ENCODE peak calls at places on chromosomes 3 and 15, in nine cellular contexts. Z, G, I, W, P, M, R, E and O are unnamed samples.

GRCh38 chr3:50155491-50155878 is 361 bp downstream of the SEMA3F start:
- DNase-seq in Z (no peak), G (no peak), I (no peak), W (no peak), P (no peak), M (no peak), R (no peak), E (no peak), O (no peak)

GRCh38 chr3:88150371-88150770 is 612 bp downstream of the C3orf38 start:
- DNase-seq in Z (no peak), G (no peak), I (peak), W (no peak), P (no peak), M (peak), R (no peak), E (no peak), O (no peak)

GRCh38 chr3:12227833-12228232 is 61.0 kb upstream of the PPARG start:
- DNase-seq in Z (no peak), G (no peak), I (no peak), W (no peak), P (no peak), M (no peak), R (no peak), E (no peak), O (no peak)

GRCh38 chr15:57680021-57680420 is 26.5 kb upstream of the POLR2M start:
- DNase-seq in Z (no peak), G (no peak), I (no peak), W (no peak), P (no peak), M (no peak), R (no peak), E (no peak), O (no peak)

GRCh38 chr3:157077565-157077991 is 82.4 kb downstream of the CCNL1 start:
- DNase-seq in Z (no peak), G (no peak), I (no peak), W (no peak), P (no peak), M (no peak), R (no peak), E (no peak), O (no peak)

GRCh38 chr3:29144807-29145206 is 136.1 kb upstream of the RBMS3 start:
- DNase-seq in Z (no peak), G (no peak), I (no peak), W (no peak), P (no peak), M (no peak), R (no peak), E (no peak), O (no peak)

GRCh38 chr3:38960953-38961622 is 90.7 kb downstream of the SCN11A start:
- DNase-seq in Z (no peak), G (peak), I (no peak), W (peak), P (peak), M (peak), R (peak), E (peak), O (no peak)

GRCh38 chr3:70614111-70614510 is 301.7 kb upstream of the MDFIC2 start:
- DNase-seq in Z (no peak), G (no peak), I (no peak), W (no peak), P (no peak), M (no peak), R (no peak), E (no peak), O (no peak)

GRCh38 chr3:79297242-79297641 is 470.6 kb downstream of the ROBO1 start:
- DNase-seq in Z (no peak), G (peak), I (no peak), W (peak), P (no peak), M (no peak), R (peak), E (no peak), O (no peak)

GRCh38 chr15:68820205-68820588 is 498 bp downstream of the ANP32A start:
- DNase-seq in Z (no peak), G (peak), I (peak), W (peak), P (no peak), M (no peak), R (peak), E (peak), O (no peak)

GRCh38 chr3:135103913-135104312 is 308.9 kb downstream of the EPHB1 start:
- DNase-seq in Z (no peak), G (peak), I (no peak), W (peak), P (no peak), M (no peak), R (no peak), E (no peak), O (no peak)

GRCh38 chr3:197495499-197495898 is 60.3 kb downstream of the BDH1 start:
- DNase-seq in Z (no peak), G (no peak), I (no peak), W (no peak), P (no peak), M (no peak), R (no peak), E (no peak), O (no peak)